ENCODE peak calls at places on chromosome 12, in four cellular contexts. One of them, this sample, is unnamed.

GRCh38 chr12:129075451-129076208 is 222.4 kb downstream of the GLT1D1 start:
- DNase-seq in HCT116: no peak
- DNase-seq in HepG2: no peak
- DNase-seq in K562: no peak
- DNase-seq in this sample: no peak

GRCh38 chr12:58496411-58496810 is 423.9 kb downstream of the LRIG3 start:
- DNase-seq in HCT116: no peak
- DNase-seq in HepG2: no peak
- DNase-seq in K562: no peak
- DNase-seq in this sample: no peak

GRCh38 chr12:109725321-109726105 is 11.9 kb downstream of the FAM222A start:
- DNase-seq in HCT116: no peak
- DNase-seq in HepG2: no peak
- DNase-seq in K562: no peak
- DNase-seq in this sample: no peak

GRCh38 chr12:131106542-131106941 is 152.8 kb downstream of the ADGRD1 start:
- DNase-seq in HCT116: no peak
- DNase-seq in HepG2: no peak
- DNase-seq in K562: no peak
- DNase-seq in this sample: no peak

GRCh38 chr12:77894548-77894947 is 63.9 kb downstream of the NAV3 start:
- DNase-seq in HCT116: no peak
- DNase-seq in HepG2: no peak
- DNase-seq in K562: no peak
- DNase-seq in this sample: no peak

GRCh38 chr12:42119085-42119633 is 25.5 kb downstream of the GXYLT1 start:
- DNase-seq in HCT116: no peak
- DNase-seq in HepG2: no peak
- DNase-seq in K562: no peak
- DNase-seq in this sample: no peak

GRCh38 chr12:122322501-122322900 is 56.2 kb upstream of the VPS33A start:
- DNase-seq in HCT116: no peak
- DNase-seq in HepG2: no peak
- DNase-seq in K562: no peak
- DNase-seq in this sample: no peak

GRCh38 chr12:105100998-105101397 is 6.5 kb upstream of the WASHC4 start:
- DNase-seq in HCT116: no peak
- DNase-seq in HepG2: no peak
- DNase-seq in K562: no peak
- DNase-seq in this sample: no peak

GRCh38 chr12:93638954-93639353 is 38.2 kb upstream of the CRADD start:
- DNase-seq in HCT116: no peak
- DNase-seq in HepG2: no peak
- DNase-seq in K562: no peak
- DNase-seq in this sample: no peak

GRCh38 chr12:34358198-34358597 is 335.9 kb downstream of the ALG10 start:
- DNase-seq in HCT116: no peak
- DNase-seq in HepG2: no peak
- DNase-seq in K562: no peak
- DNase-seq in this sample: no peak

GRCh38 chr12:89864419-89864818 is 155.8 kb upstream of the ATP2B1 start:
- DNase-seq in HCT116: no peak
- DNase-seq in HepG2: no peak
- DNase-seq in K562: no peak
- DNase-seq in this sample: no peak

GRCh38 chr12:89389755-89390661 is 37.7 kb upstream of the DUSP6 start:
- DNase-seq in HCT116: no peak
- DNase-seq in HepG2: peak
- DNase-seq in K562: no peak
- DNase-seq in this sample: no peak

GRCh38 chr12:45517360-45517759 is 212.1 kb upstream of the ARID2 start:
- DNase-seq in HCT116: no peak
- DNase-seq in HepG2: no peak
- DNase-seq in K562: no peak
- DNase-seq in this sample: no peak

GRCh38 chr12:73514672-73515071 is 1023.0 kb upstream of the ATXN7L3B start:
- DNase-seq in HCT116: peak
- DNase-seq in HepG2: no peak
- DNase-seq in K562: no peak
- DNase-seq in this sample: no peak

GRCh38 chr12:4562034-4562657 is at the start of gene DYRK4:
- DNase-seq in HCT116: no peak
- DNase-seq in HepG2: peak
- DNase-seq in K562: peak
- DNase-seq in this sample: no peak

GRCh38 chr12:46266869-46267617 is 1.8 kb downstream of the SLC38A1 start:
- DNase-seq in HCT116: no peak
- DNase-seq in HepG2: peak
- DNase-seq in K562: no peak
- DNase-seq in this sample: no peak

GRCh38 chr12:2239376-2240010 is 186.7 kb downstream of the CACNA1C start:
- DNase-seq in HCT116: no peak
- DNase-seq in HepG2: no peak
- DNase-seq in K562: no peak
- DNase-seq in this sample: no peak

GRCh38 chr12:75779891-75780501 is 251.6 kb downstream of the PHLDA1 start:
- DNase-seq in HCT116: no peak
- DNase-seq in HepG2: no peak
- DNase-seq in K562: no peak
- DNase-seq in this sample: no peak
- TF ChIP-seq SIN3A in HCT116: no peak
- TF ChIP-seq SIN3A in HepG2: no peak
- TF ChIP-seq SIN3A in K562: no peak
- TF ChIP-seq SIN3A in this sample: no peak

GRCh38 chr12:62785941-62786559 is 148.9 kb downstream of the PPM1H start:
- DNase-seq in HCT116: peak
- DNase-seq in HepG2: no peak
- DNase-seq in K562: no peak
- DNase-seq in this sample: peak
- TF ChIP-seq REST in HCT116: no peak
- TF ChIP-seq REST in HepG2: no peak
- TF ChIP-seq REST in K562: no peak
- TF ChIP-seq REST in this sample: no peak

GRCh38 chr12:18683603-18684002 is 54.2 kb downstream of the PLCZ1 start:
- DNase-seq in HCT116: no peak
- DNase-seq in HepG2: no peak
- DNase-seq in K562: peak
- DNase-seq in this sample: no peak
- TF ChIP-seq TCF7L2 in HCT116: no peak
- TF ChIP-seq TCF7L2 in HepG2: no peak
- TF ChIP-seq TCF7L2 in K562: no peak
- TF ChIP-seq TCF7L2 in this sample: no peak

DNA sequence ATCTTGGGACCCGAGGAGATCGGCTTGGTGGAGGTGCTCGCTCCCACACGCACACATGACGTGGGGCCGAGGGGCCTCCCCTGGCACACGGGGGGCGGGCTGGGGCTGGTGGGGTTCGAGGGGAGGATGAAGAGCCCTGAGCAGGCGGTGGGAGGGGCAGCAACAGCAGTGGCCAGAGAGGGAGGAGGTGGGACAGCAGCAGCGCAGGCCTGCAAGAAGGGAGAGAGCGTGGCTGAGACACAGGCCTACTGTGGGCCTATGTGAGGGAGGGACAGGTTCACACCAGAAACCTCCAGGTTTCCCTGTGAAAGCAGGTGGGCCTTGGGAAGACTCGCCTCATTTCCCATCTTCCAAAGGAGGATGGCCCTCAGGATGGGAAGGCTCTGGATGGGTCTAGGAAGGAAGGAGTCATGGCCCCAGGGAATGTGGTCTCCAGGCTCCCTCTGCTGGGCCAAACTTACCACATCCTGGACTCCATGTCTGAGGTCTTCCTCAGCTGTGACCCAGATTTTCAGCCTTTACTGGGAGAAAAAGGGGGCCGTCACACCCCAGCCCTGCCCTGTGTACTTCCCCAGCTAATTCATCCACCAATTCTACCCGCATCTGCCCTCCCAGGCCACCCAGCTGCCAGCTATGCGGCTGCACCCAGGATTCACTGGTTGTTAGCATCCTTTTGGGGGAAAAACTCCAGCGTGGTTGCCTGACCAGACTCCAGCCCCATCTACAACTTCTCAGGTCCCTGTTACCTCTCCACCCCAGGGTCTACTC is 2.8 kb downstream of the PIANP start:
- DNase-seq in HCT116: peak
- DNase-seq in HepG2: peak
- DNase-seq in K562: peak
- DNase-seq in this sample: no peak
- TF ChIP-seq SIN3A in HCT116: no peak
- TF ChIP-seq SIN3A in HepG2: no peak
- TF ChIP-seq SIN3A in K562: no peak
- TF ChIP-seq SIN3A in this sample: no peak

GRCh38 chr12:125263385-125263784 is 198.2 kb downstream of the AACS start:
- DNase-seq in HCT116: no peak
- DNase-seq in HepG2: no peak
- DNase-seq in K562: no peak
- DNase-seq in this sample: no peak
- TF ChIP-seq REST in HCT116: peak
- TF ChIP-seq REST in HepG2: peak
- TF ChIP-seq REST in K562: no peak
- TF ChIP-seq REST in this sample: peak

DNA sequence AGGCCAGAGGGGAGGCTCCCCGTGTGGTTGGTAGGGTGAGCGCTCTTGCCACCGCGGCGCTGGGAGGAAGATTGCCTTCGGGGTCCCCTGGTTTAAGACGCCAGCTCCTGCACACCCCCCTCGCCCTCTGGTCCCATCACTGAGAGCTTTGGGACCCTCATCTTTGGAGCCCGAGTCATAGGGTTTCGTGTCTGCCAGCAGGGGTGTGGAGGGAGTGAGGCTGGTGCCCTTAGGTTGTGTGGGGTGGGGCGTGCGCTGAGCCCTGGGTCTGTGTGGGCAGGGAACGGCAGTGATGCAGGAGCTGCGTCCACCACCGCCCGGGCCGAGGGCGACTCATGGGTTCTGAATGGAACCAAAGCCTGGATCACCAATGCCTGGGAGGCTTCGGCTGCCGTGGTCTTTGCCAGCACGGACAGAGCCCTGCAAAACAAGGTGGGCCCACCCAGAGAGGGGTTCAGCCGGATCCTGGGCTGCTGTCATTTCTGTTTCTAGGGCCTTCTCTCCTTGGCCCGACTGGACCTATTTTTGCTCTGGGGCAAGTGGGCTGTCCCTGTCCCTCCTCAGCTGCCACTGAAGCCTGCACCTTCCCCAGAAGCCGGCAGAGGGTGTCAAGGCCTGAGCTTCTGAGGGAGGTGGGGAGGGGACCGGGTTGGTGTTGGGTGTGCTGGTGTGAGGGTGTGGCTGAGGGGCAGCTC is 12.1 kb downstream of the ACADS start:
- DNase-seq in HCT116: no peak
- DNase-seq in HepG2: no peak
- DNase-seq in K562: no peak
- DNase-seq in this sample: no peak
- TF ChIP-seq TCF7L2 in HCT116: no peak
- TF ChIP-seq TCF7L2 in HepG2: no peak
- TF ChIP-seq TCF7L2 in K562: no peak
- TF ChIP-seq TCF7L2 in this sample: no peak

GRCh38 chr12:127429556-127429955 is 837.4 kb upstream of the TMEM132C start:
- DNase-seq in HCT116: no peak
- DNase-seq in HepG2: no peak
- DNase-seq in K562: no peak
- DNase-seq in this sample: no peak
- TF ChIP-seq SIN3A in HCT116: no peak
- TF ChIP-seq SIN3A in HepG2: no peak
- TF ChIP-seq SIN3A in K562: no peak
- TF ChIP-seq SIN3A in this sample: no peak

DNA sequence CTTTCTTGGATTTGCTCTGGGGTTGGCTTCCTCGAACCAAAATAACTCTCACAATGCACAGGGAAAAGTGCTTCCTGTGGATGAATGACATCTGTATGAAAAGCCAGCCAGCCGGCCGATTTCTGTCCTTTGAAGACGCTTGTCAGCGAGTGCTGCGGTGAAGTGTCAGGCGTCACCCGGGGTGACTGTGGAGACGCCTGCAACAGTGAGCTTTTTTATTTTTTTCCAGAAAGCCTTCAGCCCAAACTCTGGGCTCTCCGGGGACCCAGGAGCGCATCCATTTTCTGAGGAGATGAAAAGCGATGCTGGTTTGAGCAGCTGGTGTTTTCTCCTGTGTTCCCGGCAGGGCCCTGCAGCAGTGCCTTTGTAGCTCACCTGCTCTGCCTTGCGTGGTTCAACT is 147.9 kb upstream of the MYL2 start:
- DNase-seq in HCT116: no peak
- DNase-seq in HepG2: no peak
- DNase-seq in K562: no peak
- DNase-seq in this sample: no peak
- TF ChIP-seq REST in HCT116: no peak
- TF ChIP-seq REST in HepG2: no peak
- TF ChIP-seq REST in K562: no peak
- TF ChIP-seq REST in this sample: no peak

GRCh38 chr12:10305411-10305810 is 2.3 kb upstream of the KLRD1 start:
- DNase-seq in HCT116: no peak
- DNase-seq in HepG2: no peak
- DNase-seq in K562: no peak
- DNase-seq in this sample: no peak

GRCh38 chr12:10307630-10308029 is at the start of gene KLRD1:
- DNase-seq in HCT116: no peak
- DNase-seq in HepG2: no peak
- DNase-seq in K562: no peak
- DNase-seq in this sample: no peak

GRCh38 chr12:10301103-10301502 is 6.6 kb upstream of the KLRD1 start:
- DNase-seq in HCT116: no peak
- DNase-seq in HepG2: no peak
- DNase-seq in K562: no peak
- DNase-seq in this sample: no peak

GRCh38 chr12:10304161-10304574 is 3.5 kb upstream of the KLRD1 start:
- DNase-seq in HCT116: no peak
- DNase-seq in HepG2: no peak
- DNase-seq in K562: no peak
- DNase-seq in this sample: no peak
- TF ChIP-seq TCF7L2 in HCT116: no peak
- TF ChIP-seq TCF7L2 in HepG2: no peak
- TF ChIP-seq TCF7L2 in K562: no peak
- TF ChIP-seq TCF7L2 in this sample: no peak